ENCODE peak calls at places on chromosomes 2 and 18, in eight cellular contexts. Q is tibial nerve, P is psoas muscle, L is mesothelial cell of epicardium, X is neural progenitor cell, J is cardiac fibroblast, V is GM20000, N is astrocyte of the spinal cord. U is an unnamed sample.

GRCh38 chr18:62438876-62439275 is 83.9 kb upstream of the ZCCHC2 start:
- DNase-seq in Q (no peak), P (no peak), L (no peak), X (no peak), J (no peak), V (no peak), N (no peak), U (no peak)

GRCh38 chr2:238817931-238818330 is 30.0 kb upstream of the TWIST2 start:
- DNase-seq in Q (no peak), P (no peak), L (no peak), X (no peak), J (no peak), V (no peak), N (no peak), U (peak; percentile 34)

GRCh38 chr2:6401301-6401700 is 464.4 kb downstream of the CMPK2 start:
- DNase-seq in Q (no peak), P (no peak), L (no peak), X (no peak), J (no peak), V (no peak), N (peak; percentile 19), U (no peak)

GRCh38 chr18:74453642-74454198 is 3.4 kb downstream of the DIPK1C start:
- DNase-seq in Q (no peak), P (no peak), L (peak; percentile 24), X (peak; percentile 43), J (no peak), V (no peak), N (no peak), U (no peak)

GRCh38 chr2:234091432-234091879 is 41.0 kb downstream of the SPP2 start:
- DNase-seq in Q (no peak), P (no peak), L (no peak), X (no peak), J (peak; percentile 2), V (no peak), N (peak; percentile 17), U (no peak)

GRCh38 chr2:146238254-146238961 is 1606.4 kb upstream of the ACVR2A start:
- DNase-seq in Q (no peak), P (no peak), L (no peak), X (no peak), J (no peak), V (no peak), N (no peak), U (peak; percentile 32)

GRCh38 chr2:101197215-101197745 is 46.1 kb upstream of the TBC1D8 start:
- DNase-seq in Q (no peak), P (no peak), L (no peak), X (no peak), J (peak; percentile 9), V (no peak), N (no peak), U (no peak)

GRCh38 chr2:13230221-13230620 is 513.5 kb downstream of the TRIB2 start:
- DNase-seq in Q (no peak), P (no peak), L (no peak), X (no peak), J (peak; percentile 0), V (no peak), N (peak; percentile 4), U (no peak)

GRCh38 chr2:85935746-85936208 is 47.0 kb upstream of the ST3GAL5 start:
- DNase-seq in Q (no peak), P (no peak), L (no peak), X (peak; percentile 74), J (peak; percentile 74), V (no peak), N (peak; percentile 70), U (no peak)

GRCh38 chr2:197927994-197928393 is 123.6 kb downstream of the PLCL1 start:
- DNase-seq in Q (no peak), P (no peak), L (no peak), X (no peak), J (no peak), V (no peak), N (no peak), U (no peak)

GRCh38 chr2:229489016-229489415 is 217.9 kb upstream of the PID1 start:
- DNase-seq in Q (no peak), P (peak; percentile 27), L (no peak), X (no peak), J (peak; percentile 94), V (no peak), N (peak; percentile 95), U (peak; percentile 23)

GRCh38 chr2:8478133-8478793 is 203.6 kb upstream of the ID2 start:
- DNase-seq in Q (no peak), P (no peak), L (no peak), X (no peak), J (no peak), V (no peak), N (no peak), U (no peak)

GRCh38 chr2:75640621-75641121 is 5.9 kb upstream of the MRPL19 start:
- DNase-seq in Q (peak; percentile 63), P (peak; percentile 61), L (peak; percentile 70), X (peak; percentile 69), J (peak; percentile 85), V (peak; percentile 55), N (peak; percentile 68), U (peak; percentile 80)

GRCh38 chr18:11309172-11309571 is 159.8 kb upstream of the PIEZO2 start:
- DNase-seq in Q (no peak), P (no peak), L (no peak), X (no peak), J (peak; percentile 24), V (no peak), N (no peak), U (no peak)

GRCh38 chr2:9263388-9263787 is 56.8 kb downstream of the ASAP2 start:
- DNase-seq in Q (no peak), P (no peak), L (no peak), X (no peak), J (peak; percentile 33), V (no peak), N (peak; percentile 50), U (no peak)

GRCh38 chr18:76274470-76275289 is 220.4 kb downstream of the ZNF516 start:
- DNase-seq in Q (no peak), P (no peak), L (no peak), X (peak; percentile 85), J (no peak), V (no peak), N (no peak), U (peak; percentile 68)
- TF ChIP-seq CTCF in Q (peak; percentile 10), P (no peak), L (no peak), X (peak; percentile 74), J (no peak), V (no peak), N (peak; percentile 8), U (no peak)

GRCh38 chr2:148888003-148888501 is 13.0 kb downstream of the KIF5C start:
- DNase-seq in Q (no peak), P (no peak), L (no peak), X (peak; percentile 71), J (no peak), V (no peak), N (no peak), U (peak; percentile 74)
- TF ChIP-seq CTCF in Q (no peak), P (no peak), L (no peak), X (no peak), J (no peak), V (no peak), N (peak; percentile 13), U (no peak)

GRCh38 chr2:191474459-191474858 is 203.5 kb upstream of the NABP1 start:
- DNase-seq in Q (no peak), P (no peak), L (no peak), X (no peak), J (no peak), V (no peak), N (no peak), U (no peak)

GRCh38 chr2:191479680-191480023 is 198.3 kb upstream of the NABP1 start:
- DNase-seq in Q (no peak), P (no peak), L (no peak), X (no peak), J (no peak), V (peak; percentile 37), N (no peak), U (no peak)

GRCh38 chr2:191478754-191479679 is 198.9 kb upstream of the NABP1 start:
- DNase-seq in Q (peak; percentile 63), P (no peak), L (no peak), X (peak; percentile 57), J (peak; percentile 62), V (no peak), N (peak; percentile 58), U (peak; percentile 50)

GRCh38 chr2:191481305-191482075 is 196.4 kb upstream of the NABP1 start:
- DNase-seq in Q (no peak), P (no peak), L (no peak), X (no peak), J (peak; percentile 79), V (no peak), N (peak; percentile 22), U (no peak)

GRCh38 chr2:191476901-191477300 is 201.0 kb upstream of the NABP1 start:
- DNase-seq in Q (no peak), P (no peak), L (no peak), X (no peak), J (no peak), V (no peak), N (no peak), U (no peak)
- TF ChIP-seq CTCF in Q (no peak), P (no peak), L (no peak), X (no peak), J (no peak), V (no peak), N (no peak), U (no peak)

DNA sequence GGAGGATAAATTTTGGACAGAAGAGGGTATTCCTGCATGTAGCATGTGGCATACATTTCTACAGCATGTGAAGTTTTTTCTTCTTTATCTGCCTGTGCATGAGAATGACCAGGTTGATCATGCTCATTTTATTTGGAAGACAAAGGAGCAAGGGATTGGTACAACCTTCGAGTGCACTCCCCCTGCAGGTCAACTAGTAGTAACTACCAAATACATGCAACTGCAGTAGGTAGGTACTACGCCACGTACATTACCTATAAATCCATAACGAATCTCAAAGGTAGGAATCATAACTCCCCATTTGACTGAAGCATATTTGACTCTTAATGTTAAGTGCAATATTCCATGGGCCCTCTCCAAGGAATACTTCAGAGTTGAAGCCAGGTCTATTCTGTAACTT is 763.9 kb downstream of the TSN start:
- DNase-seq in Q (no peak), P (no peak), L (no peak), X (peak; percentile 10), J (peak; percentile 18), V (no peak), N (no peak), U (no peak)
- TF ChIP-seq CTCF in Q (no peak), P (no peak), L (peak; percentile 28), X (peak; percentile 39), J (peak; percentile 32), V (no peak), N (no peak), U (peak; percentile 56)

DNA sequence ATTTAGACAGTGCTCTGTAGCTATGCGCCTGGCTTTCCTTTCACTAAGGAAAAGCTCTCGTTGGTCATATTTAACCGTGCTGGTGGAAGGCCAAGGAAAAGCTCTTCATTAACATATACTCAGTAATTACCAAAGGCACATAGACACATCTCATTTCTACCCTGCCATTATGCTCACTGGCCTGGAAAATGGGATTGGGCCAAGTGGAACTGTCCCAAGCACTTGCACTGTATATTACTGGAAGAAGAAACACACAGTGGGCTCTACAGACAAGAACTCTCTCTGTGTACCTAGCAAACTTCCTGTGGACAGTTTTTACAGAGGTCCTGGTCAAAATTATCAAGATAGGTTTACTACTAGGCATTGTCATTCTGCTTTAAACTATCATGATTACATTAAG is 274.4 kb downstream of the ERBB4 start:
- DNase-seq in Q (no peak), P (no peak), L (no peak), X (no peak), J (no peak), V (no peak), N (no peak), U (no peak)
- TF ChIP-seq CTCF in Q (no peak), P (no peak), L (no peak), X (no peak), J (no peak), V (no peak), N (no peak), U (no peak)

U was measured in glutamatergic neuron.